ENCODE peak calls at places on chromosomes 16 and 17, in nine cellular contexts. One of them, this sample, is unnamed.

GRCh38 chr17:61221597-61222471 is 177.8 kb upstream of the TBX2 start:
- DNase-seq in transverse colon: no peak
- DNase-seq in ovary: no peak
- DNase-seq in Caco-2: no peak
- DNase-seq in AG04449: no peak
- DNase-seq in right atrium auricular region: no peak
- DNase-seq in choroid plexus epithelial cell: peak
- DNase-seq in AG10803: peak
- DNase-seq in prostate gland: no peak
- DNase-seq in this sample: no peak

GRCh38 chr17:66276328-66276937 is 26.0 kb upstream of the PRKCA start:
- DNase-seq in Caco-2: no peak
- DNase-seq in AG10803: peak
- DNase-seq in choroid plexus epithelial cell: no peak
- DNase-seq in prostate gland: no peak
- DNase-seq in transverse colon: no peak
- DNase-seq in AG04449: no peak
- DNase-seq in right atrium auricular region: no peak
- DNase-seq in ovary: no peak
- DNase-seq in this sample: no peak

GRCh38 chr17:77438241-77439204 is 297.8 kb downstream of the SEC14L1 start:
- DNase-seq in AG10803: no peak
- DNase-seq in AG04449: no peak
- DNase-seq in transverse colon: no peak
- DNase-seq in ovary: no peak
- DNase-seq in Caco-2: no peak
- DNase-seq in prostate gland: no peak
- DNase-seq in choroid plexus epithelial cell: no peak
- DNase-seq in right atrium auricular region: no peak
- DNase-seq in this sample: no peak

GRCh38 chr16:81592353-81592866 is 147.8 kb downstream of the CMIP start:
- DNase-seq in Caco-2: no peak
- DNase-seq in ovary: no peak
- DNase-seq in choroid plexus epithelial cell: no peak
- DNase-seq in transverse colon: peak
- DNase-seq in AG04449: no peak
- DNase-seq in right atrium auricular region: no peak
- DNase-seq in prostate gland: no peak
- DNase-seq in AG10803: no peak
- DNase-seq in this sample: no peak

GRCh38 chr17:12395733-12396354 is 269.8 kb upstream of the MYOCD start:
- DNase-seq in choroid plexus epithelial cell: peak
- DNase-seq in transverse colon: no peak
- DNase-seq in ovary: no peak
- DNase-seq in AG04449: no peak
- DNase-seq in Caco-2: peak
- DNase-seq in AG10803: no peak
- DNase-seq in prostate gland: no peak
- DNase-seq in right atrium auricular region: no peak
- DNase-seq in this sample: no peak

GRCh38 chr16:75263963-75264445 is 12.6 kb upstream of the BCAR1 start:
- DNase-seq in AG04449: no peak
- DNase-seq in Caco-2: no peak
- DNase-seq in prostate gland: no peak
- DNase-seq in transverse colon: peak
- DNase-seq in AG10803: no peak
- DNase-seq in choroid plexus epithelial cell: no peak
- DNase-seq in right atrium auricular region: peak
- DNase-seq in ovary: no peak
- DNase-seq in this sample: peak

GRCh38 chr17:79628861-79629547 is 18.2 kb upstream of the RBFOX3 start:
- DNase-seq in transverse colon: no peak
- DNase-seq in choroid plexus epithelial cell: no peak
- DNase-seq in prostate gland: no peak
- DNase-seq in ovary: no peak
- DNase-seq in Caco-2: peak
- DNase-seq in AG04449: no peak
- DNase-seq in AG10803: no peak
- DNase-seq in right atrium auricular region: peak
- DNase-seq in this sample: peak

GRCh38 chr17:43676471-43676870 is 14.7 kb upstream of the MEOX1 start:
- DNase-seq in transverse colon: no peak
- DNase-seq in right atrium auricular region: no peak
- DNase-seq in choroid plexus epithelial cell: peak
- DNase-seq in AG10803: peak
- DNase-seq in Caco-2: no peak
- DNase-seq in AG04449: no peak
- DNase-seq in ovary: no peak
- DNase-seq in prostate gland: no peak
- DNase-seq in this sample: no peak

GRCh38 chr17:77507116-77507885 is 366.5 kb downstream of the SEC14L1 start:
- DNase-seq in choroid plexus epithelial cell: no peak
- DNase-seq in ovary: no peak
- DNase-seq in Caco-2: no peak
- DNase-seq in AG10803: no peak
- DNase-seq in transverse colon: peak
- DNase-seq in right atrium auricular region: no peak
- DNase-seq in prostate gland: no peak
- DNase-seq in AG04449: no peak
- DNase-seq in this sample: no peak

DNA sequence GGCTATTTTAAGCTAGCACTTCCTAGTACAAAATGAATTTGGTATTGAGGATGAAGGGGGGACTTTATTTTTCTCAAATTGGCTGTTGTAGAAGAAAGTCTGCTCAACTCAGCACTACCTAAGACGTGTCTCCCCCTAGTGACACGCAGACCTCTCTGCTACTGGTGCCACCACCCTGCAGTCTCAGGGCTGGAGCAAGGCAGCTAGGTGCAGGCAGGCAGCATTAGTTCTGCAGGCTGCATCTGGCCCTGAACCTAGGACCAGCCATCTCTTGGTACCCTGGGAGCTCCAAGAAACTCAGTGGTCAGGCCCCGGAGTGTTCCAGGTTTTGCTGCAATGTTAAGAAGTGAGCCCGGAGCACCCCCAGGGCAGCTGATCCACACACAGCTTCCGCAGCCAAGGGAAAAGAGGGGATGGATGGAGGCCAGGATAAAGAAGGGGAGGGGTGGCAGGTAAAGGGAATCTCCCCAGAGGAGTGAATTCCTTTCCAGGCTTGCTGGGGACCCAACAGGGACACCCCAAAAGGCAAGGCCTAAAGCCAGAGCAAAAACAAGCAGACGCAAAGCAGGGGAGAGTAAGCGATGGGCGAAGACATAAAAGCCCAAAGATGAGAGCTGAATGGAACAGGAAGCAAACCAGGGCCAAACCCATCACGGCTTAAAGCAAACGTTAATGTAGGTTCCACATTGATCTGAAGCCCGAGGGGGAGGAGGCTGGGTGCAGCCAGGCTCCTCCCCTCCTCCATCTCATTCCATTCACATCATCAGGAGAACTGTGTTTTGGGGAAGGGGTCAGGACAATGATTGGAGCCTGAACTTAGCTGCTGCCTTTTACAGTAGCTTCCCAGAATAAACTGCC is 200.5 kb downstream of the ZFHX3 start:
- DNase-seq in AG10803: peak
- DNase-seq in AG04449: no peak
- DNase-seq in right atrium auricular region: no peak
- DNase-seq in transverse colon: no peak
- DNase-seq in Caco-2: peak
- DNase-seq in ovary: no peak
- DNase-seq in prostate gland: no peak
- DNase-seq in choroid plexus epithelial cell: peak
- DNase-seq in this sample: no peak
- H3K4me3 ChIP-seq in AG10803: no peak
- H3K4me3 ChIP-seq in AG04449: no peak
- H3K4me3 ChIP-seq in right atrium auricular region: no peak
- H3K4me3 ChIP-seq in transverse colon: no peak
- H3K4me3 ChIP-seq in Caco-2: no peak
- H3K4me3 ChIP-seq in ovary: no peak
- H3K4me3 ChIP-seq in prostate gland: no peak
- H3K4me3 ChIP-seq in choroid plexus epithelial cell: no peak
- H3K4me3 ChIP-seq in this sample: no peak

DNA sequence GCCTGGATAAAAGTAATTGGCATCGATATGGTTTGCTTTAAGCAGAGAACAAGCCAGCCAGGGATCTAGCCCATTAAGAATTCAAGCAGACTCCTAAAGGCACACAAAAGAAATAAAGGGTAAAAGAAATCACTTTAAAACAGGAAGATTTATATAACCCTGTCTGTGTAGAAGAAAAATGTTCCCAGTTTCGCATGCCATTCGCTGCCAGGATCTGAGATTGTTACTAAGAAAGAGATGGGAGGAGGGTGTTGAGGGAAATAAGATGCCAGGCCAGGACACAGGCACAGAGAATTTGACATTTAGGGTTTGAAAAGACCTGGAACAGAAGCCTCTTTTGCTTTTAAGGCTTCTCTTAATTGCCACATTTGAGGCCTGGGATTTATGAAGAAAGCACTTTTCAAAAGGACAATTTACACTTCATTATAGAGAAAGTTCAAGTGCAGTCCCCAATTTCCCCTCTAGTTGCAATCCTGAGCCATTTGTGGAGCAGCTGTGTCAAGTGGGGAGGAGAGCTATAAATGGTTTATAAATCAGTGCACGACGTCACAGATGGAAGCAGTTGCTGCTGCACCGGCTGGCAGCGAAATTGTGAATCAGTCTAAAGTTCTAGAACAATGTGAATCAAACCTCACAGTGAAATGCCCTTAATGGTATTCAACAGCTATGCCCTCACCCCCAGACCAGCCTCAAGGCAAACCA is 26.4 kb upstream of the C16orf87 start:
- DNase-seq in prostate gland: peak
- DNase-seq in Caco-2: no peak
- DNase-seq in choroid plexus epithelial cell: peak
- DNase-seq in AG04449: no peak
- DNase-seq in right atrium auricular region: no peak
- DNase-seq in ovary: no peak
- DNase-seq in transverse colon: no peak
- DNase-seq in AG10803: peak
- DNase-seq in this sample: peak
- TF ChIP-seq CTCF in prostate gland: peak
- TF ChIP-seq CTCF in Caco-2: peak
- TF ChIP-seq CTCF in choroid plexus epithelial cell: peak
- TF ChIP-seq CTCF in AG04449: peak
- TF ChIP-seq CTCF in right atrium auricular region: peak
- TF ChIP-seq CTCF in ovary: no peak
- TF ChIP-seq CTCF in transverse colon: peak
- TF ChIP-seq CTCF in AG10803: peak
- TF ChIP-seq CTCF in this sample: peak

GRCh38 chr17:82860606-82861392 is 21.0 kb upstream of the ZNF750 start:
- DNase-seq in prostate gland: no peak
- DNase-seq in Caco-2: no peak
- DNase-seq in choroid plexus epithelial cell: no peak
- DNase-seq in transverse colon: no peak
- DNase-seq in AG04449: no peak
- DNase-seq in ovary: no peak
- DNase-seq in right atrium auricular region: no peak
- DNase-seq in AG10803: no peak
- DNase-seq in this sample: no peak

GRCh38 chr17:82861393-82861775 is 21.6 kb upstream of the ZNF750 start:
- DNase-seq in choroid plexus epithelial cell: no peak
- DNase-seq in Caco-2: no peak
- DNase-seq in AG10803: no peak
- DNase-seq in AG04449: no peak
- DNase-seq in right atrium auricular region: no peak
- DNase-seq in ovary: no peak
- DNase-seq in prostate gland: no peak
- DNase-seq in transverse colon: no peak
- DNase-seq in this sample: no peak

GRCh38 chr17:82862191-82862590 is 22.4 kb upstream of the ZNF750 start:
- DNase-seq in right atrium auricular region: no peak
- DNase-seq in transverse colon: no peak
- DNase-seq in choroid plexus epithelial cell: no peak
- DNase-seq in AG04449: no peak
- DNase-seq in ovary: no peak
- DNase-seq in Caco-2: no peak
- DNase-seq in prostate gland: no peak
- DNase-seq in AG10803: no peak
- DNase-seq in this sample: peak

GRCh38 chr17:82858376-82859126 is 18.7 kb upstream of the ZNF750 start:
- DNase-seq in transverse colon: no peak
- DNase-seq in right atrium auricular region: no peak
- DNase-seq in prostate gland: peak
- DNase-seq in AG10803: no peak
- DNase-seq in Caco-2: peak
- DNase-seq in ovary: no peak
- DNase-seq in choroid plexus epithelial cell: no peak
- DNase-seq in AG04449: no peak
- DNase-seq in this sample: peak

GRCh38 chr17:82859431-82860403 is 19.9 kb upstream of the ZNF750 start:
- DNase-seq in transverse colon: no peak
- DNase-seq in Caco-2: no peak
- DNase-seq in ovary: no peak
- DNase-seq in AG04449: no peak
- DNase-seq in prostate gland: no peak
- DNase-seq in choroid plexus epithelial cell: peak
- DNase-seq in AG10803: peak
- DNase-seq in right atrium auricular region: no peak
- DNase-seq in this sample: peak
- H3K4me3 ChIP-seq in transverse colon: no peak
- H3K4me3 ChIP-seq in Caco-2: no peak
- H3K4me3 ChIP-seq in ovary: no peak
- H3K4me3 ChIP-seq in AG04449: no peak
- H3K4me3 ChIP-seq in prostate gland: no peak
- H3K4me3 ChIP-seq in choroid plexus epithelial cell: no peak
- H3K4me3 ChIP-seq in AG10803: no peak
- H3K4me3 ChIP-seq in right atrium auricular region: no peak
- H3K4me3 ChIP-seq in this sample: no peak

DNA sequence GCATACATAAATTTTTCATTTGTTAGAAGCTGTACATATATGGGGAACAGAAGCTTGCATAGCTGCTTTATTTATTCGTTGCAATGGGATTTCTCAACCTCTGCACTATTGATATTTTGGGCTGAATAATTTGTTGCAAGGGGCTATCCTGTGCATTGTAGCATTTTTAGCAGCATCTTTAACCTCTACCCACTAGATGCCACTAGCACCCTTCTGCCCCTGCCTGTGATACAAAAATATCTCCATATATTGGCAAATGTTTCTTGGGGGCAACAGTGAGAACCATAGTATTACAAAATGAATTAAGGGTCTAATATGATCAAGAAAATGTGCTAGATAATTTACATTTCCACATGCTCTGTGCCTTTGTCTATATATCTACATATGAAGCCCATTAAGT is 1401.0 kb downstream of the CDH11 start:
- DNase-seq in AG04449: no peak
- DNase-seq in right atrium auricular region: no peak
- DNase-seq in Caco-2: no peak
- DNase-seq in transverse colon: no peak
- DNase-seq in ovary: no peak
- DNase-seq in AG10803: no peak
- DNase-seq in choroid plexus epithelial cell: no peak
- DNase-seq in prostate gland: no peak
- DNase-seq in this sample: no peak
- TF ChIP-seq CTCF in AG04449: peak
- TF ChIP-seq CTCF in right atrium auricular region: peak
- TF ChIP-seq CTCF in Caco-2: no peak
- TF ChIP-seq CTCF in transverse colon: no peak
- TF ChIP-seq CTCF in ovary: no peak
- TF ChIP-seq CTCF in AG10803: peak
- TF ChIP-seq CTCF in choroid plexus epithelial cell: peak
- TF ChIP-seq CTCF in prostate gland: no peak
- TF ChIP-seq CTCF in this sample: no peak

This sample was measured in psoas muscle.